ENCODE peak calls at places on chromosomes 3 and 15, in nine cellular contexts. T, C, M, L, F, J, V, A and N are unnamed samples.

GRCh38 chr3:141644931-141645330 is 93.2 kb upstream of the RNF7 start:
- DNase-seq in T (peak; percentile 48), C (peak; percentile 70), M (peak; percentile 30), L (no peak), F (peak; percentile 67), J (peak; percentile 55), V (peak; percentile 60), A (peak; percentile 74), N (peak; percentile 92)

GRCh38 chr15:79160211-79160610 is 69.6 kb upstream of the RASGRF1 start:
- DNase-seq in T (no peak), C (no peak), M (no peak), L (no peak), F (no peak), J (no peak), V (no peak), A (no peak), N (no peak)

GRCh38 chr15:98725874-98726273 is 77.5 kb downstream of the IGF1R start:
- DNase-seq in T (no peak), C (no peak), M (no peak), L (no peak), F (no peak), J (no peak), V (no peak), A (no peak), N (no peak)

GRCh38 chr15:99307735-99308134 is 56.5 kb downstream of the LRRC28 start:
- DNase-seq in T (no peak), C (no peak), M (no peak), L (no peak), F (no peak), J (no peak), V (no peak), A (no peak), N (no peak)

GRCh38 chr3:63494646-63495045 is 157.8 kb upstream of the SNTN start:
- DNase-seq in T (no peak), C (no peak), M (no peak), L (no peak), F (no peak), J (no peak), V (no peak), A (no peak), N (no peak)

GRCh38 chr3:13011369-13012227 is 61.6 kb downstream of the IQSEC1 start:
- DNase-seq in T (no peak), C (no peak), M (no peak), L (peak; percentile 92), F (peak; percentile 32), J (peak; percentile 81), V (no peak), A (peak; percentile 51), N (peak; percentile 35)

GRCh38 chr3:109081746-109082510 is 36.0 kb downstream of the MORC1 start:
- DNase-seq in T (peak; percentile 34), C (peak; percentile 53), M (peak; percentile 38), L (peak; percentile 86), F (peak; percentile 31), J (no peak), V (peak; percentile 48), A (peak; percentile 14), N (peak; percentile 85)

GRCh38 chr3:23776352-23776891 is 29.3 kb upstream of the UBE2E1 start:
- DNase-seq in T (no peak), C (no peak), M (no peak), L (no peak), F (no peak), J (no peak), V (no peak), A (no peak), N (no peak)

DNA sequence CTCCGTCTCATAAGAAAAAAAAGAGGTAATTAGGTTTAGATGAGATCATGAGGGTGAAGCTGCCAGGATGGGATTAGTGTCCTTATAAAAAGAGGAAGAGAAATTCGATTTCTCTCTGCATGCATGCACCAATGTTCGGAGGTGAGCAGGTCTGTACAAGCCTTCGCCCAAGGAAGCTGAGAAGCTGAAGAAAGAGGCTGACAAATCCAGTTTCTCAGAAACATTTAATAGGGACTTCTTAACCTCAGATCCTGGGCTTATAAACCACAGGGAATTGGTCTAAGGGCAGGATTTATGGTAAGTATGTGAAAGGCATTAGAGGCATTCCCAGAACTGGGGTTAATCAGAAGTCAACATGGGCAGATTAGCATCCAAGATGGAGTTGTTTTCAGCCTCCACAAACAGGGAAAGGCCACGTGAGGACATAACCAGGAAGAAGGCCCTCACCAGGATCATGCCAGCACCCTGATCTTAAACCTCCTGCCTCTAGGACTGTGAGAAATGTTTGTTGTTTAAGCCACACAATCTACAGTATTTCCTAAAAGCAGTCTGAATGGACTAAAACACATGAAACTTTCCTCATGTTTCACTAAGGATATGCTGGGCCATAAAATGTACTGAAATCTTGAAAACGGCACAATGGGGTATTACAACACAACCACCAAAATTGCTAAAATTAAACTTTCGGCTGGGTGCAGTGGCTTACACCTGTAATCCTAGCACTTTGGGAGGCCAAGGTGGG is 11.3 kb downstream of the SHISA5 start:
- DNase-seq in T (no peak), C (no peak), M (no peak), L (no peak), F (no peak), J (no peak), V (no peak), A (no peak), N (no peak)
- H3K27ac ChIP-seq in T (no peak overlapping the region), C (no peak overlapping the region), M (no peak overlapping the region), L (peak overlapping the region; percentile 56), F (no peak overlapping the region), J (no peak overlapping the region), V (no peak overlapping the region), A (no peak overlapping the region), N (no peak overlapping the region)

GRCh38 chr3:122942241-122942640 is 85.3 kb downstream of the SEMA5B start:
- DNase-seq in T (no peak), C (no peak), M (no peak), L (no peak), F (no peak), J (no peak), V (no peak), A (no peak), N (no peak)

GRCh38 chr3:122944671-122945151 is 82.9 kb downstream of the SEMA5B start:
- DNase-seq in T (no peak), C (no peak), M (no peak), L (no peak), F (no peak), J (no peak), V (no peak), A (no peak), N (no peak)

GRCh38 chr3:122941233-122942206 is 86.0 kb downstream of the SEMA5B start:
- DNase-seq in T (no peak), C (no peak), M (no peak), L (no peak), F (no peak), J (no peak), V (no peak), A (peak; percentile 15), N (no peak)

GRCh38 chr3:122943828-122944190 is 83.8 kb downstream of the SEMA5B start:
- DNase-seq in T (no peak), C (no peak), M (no peak), L (no peak), F (no peak), J (no peak), V (no peak), A (no peak), N (no peak)

GRCh38 chr3:122942937-122943827 is 84.4 kb downstream of the SEMA5B start:
- DNase-seq in T (peak; percentile 91), C (peak; percentile 64), M (peak; percentile 13), L (no peak), F (peak; percentile 61), J (no peak), V (peak; percentile 41), A (peak; percentile 67), N (peak; percentile 90)
- TF ChIP-seq REST in T (no peak), C (no peak), M (no peak), L (no peak), F (no peak), J (no peak), V (no peak), A (no peak), N (no peak)

DNA sequence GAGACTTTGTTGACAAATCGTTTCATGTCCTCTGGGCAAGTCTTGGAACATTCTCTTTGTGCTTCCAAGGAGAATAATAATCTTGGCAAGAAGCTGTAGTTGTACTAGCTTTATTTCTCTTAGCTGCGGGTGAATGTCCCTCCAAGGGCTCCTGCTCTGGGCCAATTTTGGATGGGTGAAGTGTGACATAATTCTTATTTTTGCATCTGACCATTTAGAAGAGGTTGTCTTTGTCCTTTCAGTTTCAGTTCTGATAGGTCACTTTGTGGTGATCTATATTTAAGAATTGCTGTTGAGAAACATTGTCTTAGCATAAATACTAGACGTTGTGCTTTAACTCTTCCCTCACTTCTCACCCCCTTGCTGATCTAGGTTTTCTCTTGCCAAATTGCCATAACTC is 164.8 kb upstream of the RORA start:
- DNase-seq in T (no peak), C (no peak), M (no peak), L (no peak), F (no peak), J (no peak), V (no peak), A (no peak), N (no peak)
- H3K27ac ChIP-seq in T (no peak overlapping the region), C (no peak overlapping the region), M (no peak overlapping the region), L (no peak overlapping the region), F (no peak overlapping the region), J (no peak overlapping the region), V (no peak overlapping the region), A (no peak overlapping the region), N (no peak overlapping the region)

GRCh38 chr3:133753779-133754164 is 7.6 kb downstream of the TF start:
- DNase-seq in T (no peak), C (no peak), M (no peak), L (no peak), F (no peak), J (no peak), V (no peak), A (peak; percentile 66), N (no peak)

GRCh38 chr3:133754455-133754854 is 8.3 kb downstream of the TF start:
- DNase-seq in T (no peak), C (no peak), M (no peak), L (no peak), F (no peak), J (no peak), V (no peak), A (no peak), N (no peak)

GRCh38 chr3:133753107-133753778 is 7.0 kb downstream of the TF start:
- DNase-seq in T (no peak), C (no peak), M (no peak), L (no peak), F (no peak), J (no peak), V (no peak), A (no peak), N (no peak)

GRCh38 chr3:133756716-133757694 is 10.8 kb downstream of the TF start:
- DNase-seq in T (no peak), C (no peak), M (no peak), L (no peak), F (no peak), J (no peak), V (no peak), A (no peak), N (no peak)

DNA sequence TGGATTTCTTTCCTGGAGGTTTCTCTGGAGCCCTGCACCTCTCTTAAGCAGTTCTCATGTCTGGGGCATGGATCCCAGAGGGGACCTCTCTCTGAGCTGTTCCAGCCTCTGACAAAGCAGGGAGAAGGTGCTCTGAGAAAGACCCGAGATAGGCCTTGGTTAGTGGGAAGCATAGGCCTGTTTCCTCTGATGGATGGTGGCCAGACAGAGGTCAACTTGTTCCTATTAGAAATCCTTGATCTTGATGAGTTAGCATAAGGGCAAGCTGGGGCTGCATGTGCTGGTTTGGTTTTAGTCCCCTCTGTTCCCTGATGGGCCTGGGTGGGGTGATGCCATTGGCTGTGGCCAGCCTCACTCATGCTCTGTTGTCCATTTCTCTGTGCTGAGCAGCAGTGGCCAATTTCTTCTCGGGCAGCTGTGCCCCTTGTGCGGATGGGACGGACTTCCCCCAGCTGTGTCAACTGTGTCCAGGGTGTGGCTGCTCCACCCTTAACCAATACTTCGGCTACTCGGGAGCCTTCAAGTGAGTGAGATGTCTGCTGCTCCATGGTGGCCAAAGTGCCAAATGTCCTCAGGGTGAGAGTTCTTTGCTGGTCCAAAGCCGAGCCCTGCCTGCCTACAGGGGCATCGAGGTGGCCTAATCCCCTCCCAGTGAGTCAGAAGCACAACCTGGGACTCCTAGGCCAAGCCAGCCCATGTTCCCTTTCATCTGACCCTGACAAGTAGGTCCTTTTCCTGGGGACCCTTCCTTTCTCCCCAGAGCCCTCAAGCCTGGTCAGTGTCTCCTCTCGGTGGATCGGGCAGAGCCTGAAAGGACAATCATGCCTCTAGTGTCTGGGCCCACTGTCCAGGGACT is 9.0 kb downstream of the TF start:
- DNase-seq in T (no peak), C (no peak), M (no peak), L (no peak), F (no peak), J (no peak), V (no peak), A (no peak), N (no peak)
- TF ChIP-seq REST in T (no peak), C (no peak), M (no peak), L (no peak), F (no peak), J (no peak), V (no peak), A (no peak), N (no peak)